ENCODE peak calls at places on chromosomes 4 and X, in six cellular contexts. One of them, this sample, is unnamed.

GRCh38 chrX:113634565-113634964 is 793.9 kb upstream of the AMOT start:
- DNase-seq in osteocyte: no peak
- DNase-seq in D721Med: no peak
- DNase-seq in right atrium auricular region: no peak
- DNase-seq in CD14-positive monocyte: no peak
- DNase-seq in fibroblast of mammary gland: no peak
- DNase-seq in this sample: no peak

GRCh38 chrX:39840141-39841126 is 257.3 kb downstream of the BCOR start:
- DNase-seq in osteocyte: no peak
- DNase-seq in D721Med: no peak
- DNase-seq in right atrium auricular region: no peak
- DNase-seq in CD14-positive monocyte: no peak
- DNase-seq in fibroblast of mammary gland: no peak
- DNase-seq in this sample: no peak

GRCh38 chrX:134821370-134821769 is 163.1 kb upstream of the PLAC1 start:
- DNase-seq in osteocyte: no peak
- DNase-seq in D721Med: no peak
- DNase-seq in right atrium auricular region: no peak
- DNase-seq in CD14-positive monocyte: no peak
- DNase-seq in fibroblast of mammary gland: peak; percentile 73
- DNase-seq in this sample: no peak

GRCh38 chr4:20462426-20463175 is 210.9 kb downstream of the SLIT2 start:
- DNase-seq in osteocyte: no peak
- DNase-seq in D721Med: no peak
- DNase-seq in right atrium auricular region: no peak
- DNase-seq in CD14-positive monocyte: no peak
- DNase-seq in fibroblast of mammary gland: peak; percentile 45
- DNase-seq in this sample: no peak

GRCh38 chrX:45769919-45770582 is 569.4 kb upstream of the DIPK2B start:
- DNase-seq in osteocyte: peak; percentile 90
- DNase-seq in D721Med: no peak
- DNase-seq in right atrium auricular region: peak; percentile 80
- DNase-seq in CD14-positive monocyte: peak; percentile 87
- DNase-seq in fibroblast of mammary gland: peak; percentile 85
- DNase-seq in this sample: peak; percentile 16

GRCh38 chr4:181756451-181756850 is 486.8 kb upstream of the TENM3 start:
- DNase-seq in osteocyte: no peak
- DNase-seq in D721Med: no peak
- DNase-seq in right atrium auricular region: no peak
- DNase-seq in CD14-positive monocyte: no peak
- DNase-seq in fibroblast of mammary gland: no peak
- DNase-seq in this sample: no peak

GRCh38 chr4:39237179-39237578 is 54.9 kb downstream of the WDR19 start:
- DNase-seq in osteocyte: no peak
- DNase-seq in D721Med: no peak
- DNase-seq in right atrium auricular region: no peak
- DNase-seq in CD14-positive monocyte: no peak
- DNase-seq in fibroblast of mammary gland: no peak
- DNase-seq in this sample: no peak

GRCh38 chrX:120794525-120794975 is 81.1 kb downstream of the CT47B1 start:
- DNase-seq in osteocyte: no peak
- DNase-seq in D721Med: no peak
- DNase-seq in right atrium auricular region: no peak
- DNase-seq in CD14-positive monocyte: no peak
- DNase-seq in fibroblast of mammary gland: peak; percentile 42
- DNase-seq in this sample: no peak

GRCh38 chr4:150002561-150002960 is 75.7 kb upstream of the DCLK2 start:
- DNase-seq in osteocyte: no peak
- DNase-seq in D721Med: no peak
- DNase-seq in right atrium auricular region: no peak
- DNase-seq in CD14-positive monocyte: no peak
- DNase-seq in fibroblast of mammary gland: no peak
- DNase-seq in this sample: no peak

GRCh38 chr4:145819246-145820181 is 119.1 kb downstream of the ZNF827 start:
- DNase-seq in osteocyte: no peak
- DNase-seq in D721Med: no peak
- DNase-seq in right atrium auricular region: no peak
- DNase-seq in CD14-positive monocyte: no peak
- DNase-seq in fibroblast of mammary gland: no peak
- DNase-seq in this sample: no peak
- TF ChIP-seq CTCF in osteocyte: no peak
- TF ChIP-seq CTCF in D721Med: no peak
- TF ChIP-seq CTCF in right atrium auricular region: peak; percentile 40
- TF ChIP-seq CTCF in CD14-positive monocyte: no peak
- TF ChIP-seq CTCF in fibroblast of mammary gland: no peak
- TF ChIP-seq CTCF in this sample: no peak

GRCh38 chr4:94251094-94251493 is 43.4 kb downstream of the SMARCAD1 start:
- DNase-seq in osteocyte: no peak
- DNase-seq in D721Med: no peak
- DNase-seq in right atrium auricular region: no peak
- DNase-seq in CD14-positive monocyte: no peak
- DNase-seq in fibroblast of mammary gland: no peak
- DNase-seq in this sample: no peak

GRCh38 chr4:94253036-94253435 is 45.4 kb downstream of the SMARCAD1 start:
- DNase-seq in osteocyte: no peak
- DNase-seq in D721Med: no peak
- DNase-seq in right atrium auricular region: no peak
- DNase-seq in CD14-positive monocyte: no peak
- DNase-seq in fibroblast of mammary gland: peak; percentile 19
- DNase-seq in this sample: no peak

GRCh38 chr4:94256144-94256783 is 48.6 kb downstream of the SMARCAD1 start:
- DNase-seq in osteocyte: no peak
- DNase-seq in D721Med: no peak
- DNase-seq in right atrium auricular region: no peak
- DNase-seq in CD14-positive monocyte: no peak
- DNase-seq in fibroblast of mammary gland: no peak
- DNase-seq in this sample: no peak

GRCh38 chr4:94262163-94263016 is 54.7 kb downstream of the SMARCAD1 start:
- DNase-seq in osteocyte: no peak
- DNase-seq in D721Med: no peak
- DNase-seq in right atrium auricular region: no peak
- DNase-seq in CD14-positive monocyte: no peak
- DNase-seq in fibroblast of mammary gland: no peak
- DNase-seq in this sample: no peak

DNA sequence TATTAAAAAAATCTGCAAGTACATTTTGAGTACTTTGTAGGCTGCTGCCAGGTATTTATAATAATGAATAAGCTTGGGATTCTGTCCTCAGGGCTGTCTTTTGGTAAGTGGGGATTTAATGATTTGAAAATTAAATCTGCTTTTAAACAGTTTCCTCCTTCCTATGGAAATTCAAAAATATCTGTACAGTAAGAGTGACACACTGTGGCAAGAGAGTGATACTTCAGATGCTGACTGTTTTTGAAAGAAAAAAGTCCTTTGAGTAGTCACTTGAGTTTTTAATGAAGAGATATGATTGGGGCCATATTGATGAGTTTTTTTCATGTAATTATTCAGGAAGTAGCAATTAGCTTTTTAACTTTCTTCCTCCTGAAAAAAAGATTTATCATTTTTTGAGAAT is 49.2 kb downstream of the SMARCAD1 start:
- DNase-seq in osteocyte: no peak
- DNase-seq in D721Med: no peak
- DNase-seq in right atrium auricular region: no peak
- DNase-seq in CD14-positive monocyte: no peak
- DNase-seq in fibroblast of mammary gland: peak; percentile 8
- DNase-seq in this sample: no peak
- TF ChIP-seq CTCF in osteocyte: peak; percentile 49
- TF ChIP-seq CTCF in D721Med: peak; percentile 48
- TF ChIP-seq CTCF in right atrium auricular region: peak; percentile 49
- TF ChIP-seq CTCF in CD14-positive monocyte: no peak
- TF ChIP-seq CTCF in fibroblast of mammary gland: peak; percentile 21
- TF ChIP-seq CTCF in this sample: peak; percentile 44

DNA sequence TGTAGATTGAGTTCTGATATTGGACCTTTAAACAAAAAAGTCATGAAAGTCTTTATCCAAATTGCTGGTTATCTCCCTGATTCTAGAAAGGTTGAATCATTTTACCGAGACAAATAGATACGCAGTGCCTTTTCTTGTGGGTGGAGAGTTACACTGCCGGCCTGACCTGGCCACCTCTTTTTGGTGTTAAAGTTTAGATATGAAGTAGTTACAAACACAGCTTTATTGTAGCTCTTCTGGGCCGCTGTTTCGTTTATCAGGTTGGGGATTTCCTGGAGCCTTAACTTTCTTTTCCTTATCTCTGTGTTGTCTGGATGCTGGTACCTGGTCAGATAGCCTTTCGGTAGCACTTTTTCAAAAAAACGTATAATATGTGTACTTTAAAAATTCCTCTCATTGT is 31.0 kb downstream of the FNIP2 start:
- DNase-seq in osteocyte: no peak
- DNase-seq in D721Med: no peak
- DNase-seq in right atrium auricular region: no peak
- DNase-seq in CD14-positive monocyte: no peak
- DNase-seq in fibroblast of mammary gland: no peak
- DNase-seq in this sample: no peak
- TF ChIP-seq CTCF in osteocyte: no peak
- TF ChIP-seq CTCF in D721Med: no peak
- TF ChIP-seq CTCF in right atrium auricular region: no peak
- TF ChIP-seq CTCF in CD14-positive monocyte: no peak
- TF ChIP-seq CTCF in fibroblast of mammary gland: no peak
- TF ChIP-seq CTCF in this sample: no peak

GRCh38 chrX:142096263-142096662 is 108.8 kb downstream of the MAGEC2 start:
- DNase-seq in osteocyte: no peak
- DNase-seq in D721Med: no peak
- DNase-seq in right atrium auricular region: no peak
- DNase-seq in CD14-positive monocyte: no peak
- DNase-seq in fibroblast of mammary gland: no peak
- DNase-seq in this sample: no peak
- TF ChIP-seq CTCF in osteocyte: no peak
- TF ChIP-seq CTCF in D721Med: no peak
- TF ChIP-seq CTCF in right atrium auricular region: no peak
- TF ChIP-seq CTCF in CD14-positive monocyte: no peak
- TF ChIP-seq CTCF in fibroblast of mammary gland: no peak
- TF ChIP-seq CTCF in this sample: no peak

DNA sequence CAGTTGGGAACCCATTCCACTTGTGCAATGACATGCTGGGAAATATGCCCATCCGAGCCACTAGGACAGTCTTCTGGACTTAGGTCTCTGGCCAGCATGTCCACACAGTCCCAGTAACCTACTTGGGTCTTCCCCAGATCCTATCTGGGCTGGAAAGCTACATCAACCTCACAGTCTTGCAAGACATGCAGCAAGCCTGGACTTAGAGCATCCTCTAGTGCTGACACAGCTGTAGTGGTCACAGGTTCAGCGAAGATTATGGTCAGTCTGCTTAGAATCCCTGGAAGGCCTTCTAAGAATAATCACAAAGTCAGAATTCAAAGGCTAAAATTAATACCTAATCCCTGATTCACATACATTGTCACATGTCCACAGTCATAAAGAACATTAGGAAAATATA is 842.7 kb downstream of the STPG2 start:
- DNase-seq in osteocyte: no peak
- DNase-seq in D721Med: no peak
- DNase-seq in right atrium auricular region: no peak
- DNase-seq in CD14-positive monocyte: no peak
- DNase-seq in fibroblast of mammary gland: no peak
- DNase-seq in this sample: no peak
- TF ChIP-seq CTCF in osteocyte: no peak
- TF ChIP-seq CTCF in D721Med: no peak
- TF ChIP-seq CTCF in right atrium auricular region: no peak
- TF ChIP-seq CTCF in CD14-positive monocyte: no peak
- TF ChIP-seq CTCF in fibroblast of mammary gland: no peak
- TF ChIP-seq CTCF in this sample: no peak

GRCh38 chr4:45423876-45424275 is 697.5 kb upstream of the GNPDA2 start:
- DNase-seq in osteocyte: no peak
- DNase-seq in D721Med: no peak
- DNase-seq in right atrium auricular region: no peak
- DNase-seq in CD14-positive monocyte: no peak
- DNase-seq in fibroblast of mammary gland: no peak
- DNase-seq in this sample: no peak
- TF ChIP-seq CTCF in osteocyte: no peak
- TF ChIP-seq CTCF in D721Med: no peak
- TF ChIP-seq CTCF in right atrium auricular region: no peak
- TF ChIP-seq CTCF in CD14-positive monocyte: no peak
- TF ChIP-seq CTCF in fibroblast of mammary gland: no peak
- TF ChIP-seq CTCF in this sample: no peak

GRCh38 chr4:37977471-37978452 is 17.6 kb downstream of the PTTG2 start:
- DNase-seq in osteocyte: peak; percentile 91
- DNase-seq in D721Med: no peak
- DNase-seq in right atrium auricular region: peak; percentile 84
- DNase-seq in CD14-positive monocyte: peak; percentile 81
- DNase-seq in fibroblast of mammary gland: peak; percentile 64
- DNase-seq in this sample: peak; percentile 42
- TF ChIP-seq CTCF in osteocyte: peak; percentile 76
- TF ChIP-seq CTCF in D721Med: peak; percentile 39
- TF ChIP-seq CTCF in right atrium auricular region: peak; percentile 86
- TF ChIP-seq CTCF in CD14-positive monocyte: peak; percentile 81
- TF ChIP-seq CTCF in fibroblast of mammary gland: peak; percentile 48
- TF ChIP-seq CTCF in this sample: peak; percentile 67

GRCh38 chr4:187992971-187993370 is 2.6 kb upstream of the ZFP42 start:
- DNase-seq in osteocyte: no peak
- DNase-seq in D721Med: no peak
- DNase-seq in right atrium auricular region: no peak
- DNase-seq in CD14-positive monocyte: no peak
- DNase-seq in fibroblast of mammary gland: no peak
- DNase-seq in this sample: no peak

GRCh38 chr4:187999406-187999932 is 3.9 kb downstream of the ZFP42 start:
- DNase-seq in osteocyte: no peak
- DNase-seq in D721Med: no peak
- DNase-seq in right atrium auricular region: no peak
- DNase-seq in CD14-positive monocyte: no peak
- DNase-seq in fibroblast of mammary gland: peak; percentile 5
- DNase-seq in this sample: no peak

GRCh38 chr4:187996502-187997177 is 1.1 kb downstream of the ZFP42 start:
- DNase-seq in osteocyte: no peak
- DNase-seq in D721Med: no peak
- DNase-seq in right atrium auricular region: no peak
- DNase-seq in CD14-positive monocyte: no peak
- DNase-seq in fibroblast of mammary gland: no peak
- DNase-seq in this sample: no peak

GRCh38 chr4:187995322-187996207 is at the start of gene ZFP42:
- DNase-seq in osteocyte: no peak
- DNase-seq in D721Med: no peak
- DNase-seq in right atrium auricular region: no peak
- DNase-seq in CD14-positive monocyte: no peak
- DNase-seq in fibroblast of mammary gland: no peak
- DNase-seq in this sample: no peak

GRCh38 chr4:187993827-187994226 is 1.7 kb upstream of the ZFP42 start:
- DNase-seq in osteocyte: no peak
- DNase-seq in D721Med: no peak
- DNase-seq in right atrium auricular region: no peak
- DNase-seq in CD14-positive monocyte: no peak
- DNase-seq in fibroblast of mammary gland: peak; percentile 25
- DNase-seq in this sample: peak; percentile 30
- TF ChIP-seq CTCF in osteocyte: peak; percentile 49
- TF ChIP-seq CTCF in D721Med: peak; percentile 10
- TF ChIP-seq CTCF in right atrium auricular region: no peak
- TF ChIP-seq CTCF in CD14-positive monocyte: no peak
- TF ChIP-seq CTCF in fibroblast of mammary gland: peak; percentile 36
- TF ChIP-seq CTCF in this sample: peak; percentile 66

GRCh38 chrX:155179343-155179997 is 36.8 kb upstream of the VBP1 start:
- DNase-seq in osteocyte: no peak
- DNase-seq in D721Med: no peak
- DNase-seq in right atrium auricular region: no peak
- DNase-seq in CD14-positive monocyte: no peak
- DNase-seq in fibroblast of mammary gland: no peak
- DNase-seq in this sample: no peak
- TF ChIP-seq CTCF in osteocyte: no peak
- TF ChIP-seq CTCF in D721Med: peak; percentile 44
- TF ChIP-seq CTCF in right atrium auricular region: no peak
- TF ChIP-seq CTCF in CD14-positive monocyte: no peak
- TF ChIP-seq CTCF in fibroblast of mammary gland: no peak
- TF ChIP-seq CTCF in this sample: no peak

GRCh38 chr4:72557021-72557420 is 12.0 kb downstream of the ADAMTS3 start:
- DNase-seq in osteocyte: no peak
- DNase-seq in D721Med: no peak
- DNase-seq in right atrium auricular region: no peak
- DNase-seq in CD14-positive monocyte: no peak
- DNase-seq in fibroblast of mammary gland: no peak
- DNase-seq in this sample: no peak
- TF ChIP-seq CTCF in osteocyte: no peak
- TF ChIP-seq CTCF in D721Med: no peak
- TF ChIP-seq CTCF in right atrium auricular region: no peak
- TF ChIP-seq CTCF in CD14-positive monocyte: no peak
- TF ChIP-seq CTCF in fibroblast of mammary gland: no peak
- TF ChIP-seq CTCF in this sample: no peak